ENCODE peak calls at places on chromosomes 3 and 15, in four cellular contexts. One of them, this sample, is unnamed.

GRCh38 chr15:90049666-90050604 is 48.8 kb downstream of the ZNF710 start:
- DNase-seq in psoas muscle: peak; percentile 48
- DNase-seq in SJSA1: no peak
- DNase-seq in mammary epithelial cell: no peak
- DNase-seq in this sample: no peak

GRCh38 chr3:141465221-141465620 is 21.6 kb upstream of the RASA2 start:
- DNase-seq in SJSA1: no peak
- DNase-seq in mammary epithelial cell: no peak
- DNase-seq in psoas muscle: no peak
- DNase-seq in this sample: no peak

GRCh38 chr3:68142331-68142887 is 488.0 kb upstream of the SUCLG2 start:
- DNase-seq in SJSA1: no peak
- DNase-seq in mammary epithelial cell: no peak
- DNase-seq in psoas muscle: no peak
- DNase-seq in this sample: no peak

GRCh38 chr15:78618490-78618934 is 2.3 kb downstream of the CHRNA3 start:
- DNase-seq in psoas muscle: peak; percentile 85
- DNase-seq in mammary epithelial cell: peak; percentile 57
- DNase-seq in SJSA1: peak; percentile 84
- DNase-seq in this sample: peak; percentile 74

GRCh38 chr3:132289311-132289710 is 27.9 kb upstream of the ACP3 start:
- DNase-seq in SJSA1: no peak
- DNase-seq in psoas muscle: no peak
- DNase-seq in mammary epithelial cell: no peak
- DNase-seq in this sample: no peak

GRCh38 chr15:88797648-88798339 is 5.4 kb upstream of the ACAN start:
- DNase-seq in mammary epithelial cell: no peak
- DNase-seq in psoas muscle: no peak
- DNase-seq in SJSA1: no peak
- DNase-seq in this sample: no peak

GRCh38 chr15:78910836-78911235 is 34.0 kb downstream of the CTSH start:
- DNase-seq in psoas muscle: no peak
- DNase-seq in SJSA1: no peak
- DNase-seq in mammary epithelial cell: no peak
- DNase-seq in this sample: no peak

GRCh38 chr3:132405188-132405587 is 12.1 kb upstream of the DNAJC13 start:
- DNase-seq in SJSA1: no peak
- DNase-seq in psoas muscle: no peak
- DNase-seq in mammary epithelial cell: no peak
- DNase-seq in this sample: no peak

GRCh38 chr15:69380100-69380725 is 33.9 kb upstream of the KIF23 start:
- DNase-seq in SJSA1: no peak
- DNase-seq in mammary epithelial cell: no peak
- DNase-seq in psoas muscle: no peak
- DNase-seq in this sample: no peak

GRCh38 chr15:31457161-31457560 is 130.5 kb downstream of the KLF13 start:
- DNase-seq in SJSA1: peak; percentile 59
- DNase-seq in psoas muscle: no peak
- DNase-seq in mammary epithelial cell: peak; percentile 9
- DNase-seq in this sample: no peak

GRCh38 chr15:31456329-31457060 is 129.9 kb downstream of the KLF13 start:
- DNase-seq in SJSA1: peak; percentile 36
- DNase-seq in psoas muscle: no peak
- DNase-seq in mammary epithelial cell: no peak
- DNase-seq in this sample: no peak

GRCh38 chr15:31459011-31459748 is 132.5 kb downstream of the KLF13 start:
- DNase-seq in mammary epithelial cell: peak; percentile 87
- DNase-seq in psoas muscle: no peak
- DNase-seq in SJSA1: peak; percentile 7
- DNase-seq in this sample: no peak

GRCh38 chr15:31458591-31458990 is 132.0 kb downstream of the KLF13 start:
- DNase-seq in mammary epithelial cell: no peak
- DNase-seq in SJSA1: peak; percentile 10
- DNase-seq in psoas muscle: no peak
- DNase-seq in this sample: no peak

DNA sequence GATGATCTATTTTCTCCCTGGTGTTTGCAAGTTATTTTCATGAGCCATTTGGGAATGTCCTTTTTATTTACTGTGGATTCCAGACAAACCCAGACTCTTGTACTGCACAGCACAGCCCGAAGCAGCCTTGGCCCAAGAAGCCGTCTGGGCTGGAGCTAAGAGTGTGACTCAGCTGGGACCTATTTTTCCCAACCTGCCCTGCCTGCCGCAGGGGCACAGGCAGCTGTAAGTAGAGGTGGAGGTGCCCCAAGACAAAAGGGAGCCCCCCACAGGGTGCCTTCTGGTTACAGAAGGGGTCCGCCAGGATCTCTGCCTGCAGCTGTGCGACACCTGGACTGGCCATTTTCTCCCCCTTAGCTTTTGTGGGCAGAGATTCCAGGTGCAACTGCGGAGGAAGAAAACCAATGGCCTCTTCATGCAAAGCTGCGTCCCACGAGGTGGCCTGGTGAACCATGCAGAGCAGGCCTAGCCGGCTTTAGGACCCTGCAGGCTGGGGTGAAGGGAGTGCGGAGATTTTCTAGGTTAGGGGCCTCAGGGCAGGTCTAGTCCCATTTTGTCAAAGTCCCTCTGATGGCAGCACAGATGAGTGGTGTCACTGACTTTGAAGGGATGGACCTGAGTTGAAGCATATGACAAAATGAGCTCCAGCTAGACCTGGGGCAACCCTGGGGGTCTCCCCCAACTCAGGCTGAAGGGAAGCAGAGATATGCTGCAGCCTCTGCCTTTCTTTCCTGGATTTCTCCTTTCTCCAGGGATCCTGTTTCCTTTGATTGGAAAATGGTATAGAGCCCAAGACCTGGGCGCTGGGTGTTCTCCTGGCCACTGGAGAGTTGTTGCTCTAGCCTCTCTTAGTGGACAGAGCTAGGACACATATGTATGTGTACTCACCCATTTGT is 131.2 kb downstream of the KLF13 start:
- DNase-seq in mammary epithelial cell: peak; percentile 67
- DNase-seq in psoas muscle: no peak
- DNase-seq in SJSA1: peak; percentile 70
- DNase-seq in this sample: no peak
- H3K4me3 ChIP-seq in mammary epithelial cell: no peak overlapping the region
- H3K4me3 ChIP-seq in psoas muscle: no peak overlapping the region
- H3K4me3 ChIP-seq in SJSA1: no peak overlapping the region
- H3K4me3 ChIP-seq in this sample: no peak overlapping the region

DNA sequence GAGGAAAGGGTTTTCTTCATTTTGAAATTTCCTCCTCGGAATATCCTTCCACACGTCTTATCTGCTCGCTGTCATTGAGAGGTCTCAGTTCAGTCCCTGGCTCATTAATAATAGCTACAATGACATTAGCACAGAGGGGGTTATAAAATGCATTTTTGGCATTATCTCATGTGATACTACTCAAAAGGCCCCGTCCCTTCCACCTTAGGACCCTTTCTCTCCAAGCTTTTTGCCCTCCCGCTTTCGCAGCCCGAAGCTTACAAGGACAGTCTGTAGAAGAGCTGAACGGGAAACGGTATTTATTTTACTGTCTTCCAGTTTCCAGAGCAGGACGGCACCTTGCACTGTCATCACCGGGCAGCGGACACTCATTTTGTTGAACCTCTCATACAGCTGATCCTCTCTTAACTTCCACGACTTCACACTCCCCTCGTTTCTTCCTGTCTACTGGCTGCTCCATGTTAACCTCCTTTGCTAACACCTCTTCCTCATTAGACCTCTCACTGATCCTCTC is 5.6 kb upstream of the PLEKHO2 start:
- DNase-seq in SJSA1: no peak
- DNase-seq in mammary epithelial cell: no peak
- DNase-seq in psoas muscle: no peak
- DNase-seq in this sample: no peak
- H3K4me3 ChIP-seq in SJSA1: no peak overlapping the region
- H3K4me3 ChIP-seq in mammary epithelial cell: no peak overlapping the region
- H3K4me3 ChIP-seq in psoas muscle: peak overlapping the region; percentile 51
- H3K4me3 ChIP-seq in this sample: peak overlapping the region; percentile 67

GRCh38 chr15:24764375-24765171 is 89.0 kb downstream of the NPAP1 start:
- DNase-seq in mammary epithelial cell: no peak
- DNase-seq in SJSA1: no peak
- DNase-seq in psoas muscle: no peak
- DNase-seq in this sample: no peak
- H3K4me3 ChIP-seq in mammary epithelial cell: no peak overlapping the region
- H3K4me3 ChIP-seq in SJSA1: no peak overlapping the region
- H3K4me3 ChIP-seq in psoas muscle: no peak overlapping the region
- H3K4me3 ChIP-seq in this sample: no peak overlapping the region

GRCh38 chr3:170448530-170449110 is 30.0 kb downstream of the CLDN11 start:
- DNase-seq in psoas muscle: no peak
- DNase-seq in mammary epithelial cell: peak; percentile 32
- DNase-seq in SJSA1: no peak
- DNase-seq in this sample: no peak
- H3K4me3 ChIP-seq in psoas muscle: no peak overlapping the region
- H3K4me3 ChIP-seq in mammary epithelial cell: no peak overlapping the region
- H3K4me3 ChIP-seq in SJSA1: no peak overlapping the region
- H3K4me3 ChIP-seq in this sample: no peak overlapping the region